ENCODE peak calls at places on chromosomes 11 and 22, in five cellular contexts. One of them, this sample, is unnamed. For H3K27me3, the result is how much of the 10 kb centered on the place peaks cover.

GRCh38 chr11:134014502-134014901 is 54.4 kb upstream of the JAM3 start:
- DNase-seq in heart right ventricle: peak
- DNase-seq in fibroblast of lung: peak
- DNase-seq in psoas muscle: no peak
- DNase-seq in endodermal cell: peak
- DNase-seq in this sample: no peak

GRCh38 chr11:65539401-65540289 is 14.8 kb downstream of the SCYL1 start:
- DNase-seq in endodermal cell: peak
- DNase-seq in heart right ventricle: no peak
- DNase-seq in psoas muscle: no peak
- DNase-seq in fibroblast of lung: no peak
- DNase-seq in this sample: no peak

GRCh38 chr22:49331223-49331815 is 496.4 kb downstream of the BRD1 start:
- DNase-seq in psoas muscle: peak
- DNase-seq in endodermal cell: peak
- DNase-seq in heart right ventricle: no peak
- DNase-seq in fibroblast of lung: no peak
- DNase-seq in this sample: peak

GRCh38 chr11:41413843-41414242 is 45.6 kb downstream of the LRRC4C start:
- DNase-seq in psoas muscle: no peak
- DNase-seq in heart right ventricle: no peak
- DNase-seq in endodermal cell: no peak
- DNase-seq in fibroblast of lung: no peak
- DNase-seq in this sample: no peak

GRCh38 chr11:23090659-23091058 is 230.4 kb upstream of the CCDC179 start:
- DNase-seq in psoas muscle: no peak
- DNase-seq in fibroblast of lung: no peak
- DNase-seq in heart right ventricle: no peak
- DNase-seq in endodermal cell: no peak
- DNase-seq in this sample: no peak

GRCh38 chr22:32810241-32811133 is 9.0 kb downstream of the TIMP3 start:
- DNase-seq in psoas muscle: no peak
- DNase-seq in endodermal cell: peak
- DNase-seq in heart right ventricle: no peak
- DNase-seq in fibroblast of lung: peak
- DNase-seq in this sample: no peak

GRCh38 chr22:41949297-41949965 is 2.5 kb upstream of the CENPM start:
- DNase-seq in endodermal cell: no peak
- DNase-seq in heart right ventricle: no peak
- DNase-seq in psoas muscle: no peak
- DNase-seq in fibroblast of lung: no peak
- DNase-seq in this sample: no peak

GRCh38 chr11:8803973-8804372 is 107.0 kb upstream of the AKIP1 start:
- DNase-seq in endodermal cell: peak
- DNase-seq in psoas muscle: no peak
- DNase-seq in heart right ventricle: no peak
- DNase-seq in fibroblast of lung: no peak
- DNase-seq in this sample: peak

GRCh38 chr11:66046901-66047300 is 2.1 kb downstream of the GAL3ST3 start:
- DNase-seq in fibroblast of lung: no peak
- DNase-seq in psoas muscle: no peak
- DNase-seq in endodermal cell: no peak
- DNase-seq in heart right ventricle: no peak
- DNase-seq in this sample: no peak

GRCh38 chr11:45264839-45265515 is 21.2 kb downstream of the SYT13 start:
- DNase-seq in fibroblast of lung: peak
- DNase-seq in heart right ventricle: no peak
- DNase-seq in endodermal cell: no peak
- DNase-seq in psoas muscle: no peak
- DNase-seq in this sample: no peak

GRCh38 chr11:69670158-69670845 is 4.9 kb downstream of the LTO1 start:
- DNase-seq in endodermal cell: peak
- DNase-seq in psoas muscle: peak
- DNase-seq in fibroblast of lung: peak
- DNase-seq in heart right ventricle: peak
- DNase-seq in this sample: peak

GRCh38 chr22:44325718-44326548 is 13.2 kb upstream of the SHISAL1 start:
- DNase-seq in fibroblast of lung: peak
- DNase-seq in psoas muscle: no peak
- DNase-seq in heart right ventricle: no peak
- DNase-seq in endodermal cell: no peak
- DNase-seq in this sample: no peak

GRCh38 chr11:74839971-74840370 is 91.3 kb downstream of the RNF169 start:
- DNase-seq in fibroblast of lung: peak
- DNase-seq in endodermal cell: no peak
- DNase-seq in psoas muscle: no peak
- DNase-seq in heart right ventricle: no peak
- DNase-seq in this sample: no peak

GRCh38 chr11:94924074-94925031 is 49.0 kb downstream of the CWC15 start:
- DNase-seq in endodermal cell: no peak
- DNase-seq in fibroblast of lung: no peak
- DNase-seq in heart right ventricle: no peak
- DNase-seq in psoas muscle: no peak
- DNase-seq in this sample: no peak

DNA sequence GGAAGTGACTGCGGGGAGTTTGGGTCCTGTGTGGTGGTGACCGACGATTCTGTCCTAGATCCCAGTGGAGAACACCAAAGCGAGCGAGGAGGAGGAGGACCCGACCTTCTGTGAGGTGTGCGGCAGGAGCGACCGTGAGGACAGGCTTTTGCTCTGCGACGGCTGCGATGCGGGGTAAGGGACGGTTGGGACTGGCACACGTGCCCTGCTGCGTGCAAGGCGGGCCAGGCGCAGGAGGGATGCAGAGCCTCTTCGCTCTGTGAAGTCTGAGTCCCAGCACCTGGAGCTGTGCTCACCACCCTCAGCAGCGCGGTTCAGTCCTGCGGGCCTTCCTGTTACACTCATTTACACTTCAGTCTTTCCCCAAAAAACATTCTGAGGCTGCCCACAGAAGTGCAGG is 16.2 kb downstream of the PHRF1 start:
- DNase-seq in heart right ventricle: no peak
- DNase-seq in fibroblast of lung: no peak
- DNase-seq in endodermal cell: no peak
- DNase-seq in psoas muscle: no peak
- DNase-seq in this sample: no peak
- H3K27me3 ChIP-seq in heart right ventricle: under half
- H3K27me3 ChIP-seq in fibroblast of lung: under half
- H3K27me3 ChIP-seq in endodermal cell: under half
- H3K27me3 ChIP-seq in psoas muscle: under half
- H3K27me3 ChIP-seq in this sample: under half

DNA sequence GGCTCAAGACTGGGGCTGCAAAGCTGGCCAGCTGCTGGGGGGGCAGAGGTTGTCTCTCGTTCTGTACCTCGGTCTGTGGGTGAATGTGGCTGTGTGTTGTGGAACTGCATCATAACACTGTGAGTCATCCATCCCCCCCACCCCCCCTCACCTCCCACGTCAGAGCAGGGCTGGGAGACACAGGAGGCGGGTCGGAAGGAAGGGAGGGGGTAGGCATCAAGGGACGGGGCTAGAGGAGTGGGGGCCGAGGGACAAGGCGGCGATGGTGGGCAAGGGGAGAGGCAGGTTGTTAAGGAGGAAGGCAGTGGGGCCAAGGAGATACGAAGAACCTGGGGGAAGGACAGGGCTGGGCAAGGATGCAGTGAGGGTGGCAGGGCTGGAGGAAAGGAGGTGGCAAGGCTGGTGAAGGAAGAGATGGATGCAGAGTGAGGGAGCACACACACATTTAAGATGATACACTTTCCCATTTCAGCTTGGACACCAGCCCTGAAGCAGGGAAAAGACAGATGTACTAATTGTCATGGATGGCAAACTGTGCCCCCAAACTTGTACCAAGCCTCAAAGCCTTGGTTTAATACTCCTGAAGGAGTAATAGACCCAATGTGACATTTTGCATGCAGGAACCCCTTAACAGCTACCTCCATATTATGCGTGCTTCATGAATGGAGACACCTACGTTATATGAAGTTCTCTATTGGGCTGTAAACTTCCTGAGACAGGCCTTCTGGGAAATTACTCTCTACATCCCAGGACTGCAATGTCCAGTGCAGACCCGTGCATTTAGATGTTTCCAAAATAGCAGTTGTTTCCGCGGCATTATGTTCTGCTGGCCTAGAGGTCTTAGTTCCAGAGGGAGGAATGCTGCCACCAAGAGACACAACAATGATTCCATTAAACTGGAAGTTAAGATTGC is at the start of gene YPEL4:
- DNase-seq in fibroblast of lung: peak
- DNase-seq in psoas muscle: peak
- DNase-seq in heart right ventricle: peak
- DNase-seq in endodermal cell: peak
- DNase-seq in this sample: no peak
- H3K27me3 ChIP-seq in fibroblast of lung: under half
- H3K27me3 ChIP-seq in psoas muscle: under half
- H3K27me3 ChIP-seq in heart right ventricle: half or more
- H3K27me3 ChIP-seq in endodermal cell: under half
- H3K27me3 ChIP-seq in this sample: under half

DNA sequence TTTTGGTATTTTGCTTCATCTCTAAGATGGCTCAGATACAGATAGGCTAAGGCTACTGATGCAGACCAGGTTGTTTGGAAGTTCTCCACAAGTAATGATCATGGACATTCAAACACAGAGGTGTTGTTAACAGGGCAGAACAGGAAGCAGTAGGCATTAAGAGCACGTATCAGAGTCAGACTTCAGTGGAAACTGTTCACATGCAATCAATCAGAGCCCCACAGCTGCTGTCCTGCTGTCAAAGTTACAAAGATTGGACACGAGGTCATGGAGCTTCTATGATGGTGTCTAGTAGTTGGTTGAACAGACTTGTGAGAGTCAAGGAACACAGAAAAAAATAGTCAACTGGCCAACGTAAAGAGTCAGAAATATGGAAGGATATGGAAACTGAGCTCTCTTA is 19.8 kb downstream of the OR10D3 start:
- DNase-seq in psoas muscle: no peak
- DNase-seq in fibroblast of lung: no peak
- DNase-seq in endodermal cell: no peak
- DNase-seq in heart right ventricle: no peak
- DNase-seq in this sample: no peak
- H3K27me3 ChIP-seq in psoas muscle: under half
- H3K27me3 ChIP-seq in fibroblast of lung: under half
- H3K27me3 ChIP-seq in endodermal cell: under half
- H3K27me3 ChIP-seq in heart right ventricle: under half
- H3K27me3 ChIP-seq in this sample: under half

GRCh38 chr11:1044160-1044559 is 7.6 kb upstream of the MUC6 start:
- DNase-seq in fibroblast of lung: no peak
- DNase-seq in heart right ventricle: no peak
- DNase-seq in psoas muscle: no peak
- DNase-seq in endodermal cell: no peak
- DNase-seq in this sample: no peak
- H3K27me3 ChIP-seq in fibroblast of lung: under half
- H3K27me3 ChIP-seq in heart right ventricle: under half
- H3K27me3 ChIP-seq in psoas muscle: under half
- H3K27me3 ChIP-seq in endodermal cell: under half
- H3K27me3 ChIP-seq in this sample: under half

DNA sequence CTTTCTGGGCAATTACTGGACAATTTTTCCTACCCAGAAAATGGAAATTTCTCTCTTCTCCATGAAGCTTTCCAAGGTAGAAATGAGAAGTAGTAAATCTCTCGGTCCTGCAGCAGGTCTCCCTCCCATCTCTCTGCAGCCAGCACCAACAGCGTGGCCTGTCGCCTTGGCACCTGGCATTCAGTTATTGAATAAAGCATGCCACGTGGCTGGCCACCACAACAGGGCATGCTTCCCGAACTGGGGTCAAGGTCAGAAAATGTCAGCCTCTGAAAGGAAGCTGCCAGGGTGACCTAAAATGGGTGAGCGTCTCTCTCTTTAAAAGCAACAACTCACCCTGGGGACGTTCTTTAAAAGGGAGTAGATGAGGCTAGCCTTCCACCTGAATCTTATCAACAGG is 14.0 kb downstream of the CACNG2 start:
- DNase-seq in psoas muscle: no peak
- DNase-seq in heart right ventricle: no peak
- DNase-seq in fibroblast of lung: no peak
- DNase-seq in endodermal cell: no peak
- DNase-seq in this sample: no peak
- H3K27me3 ChIP-seq in psoas muscle: half or more
- H3K27me3 ChIP-seq in heart right ventricle: half or more
- H3K27me3 ChIP-seq in fibroblast of lung: under half
- H3K27me3 ChIP-seq in endodermal cell: under half
- H3K27me3 ChIP-seq in this sample: half or more

GRCh38 chr22:29723766-29724165 is 4.0 kb downstream of the CABP7 start:
- DNase-seq in endodermal cell: no peak
- DNase-seq in fibroblast of lung: no peak
- DNase-seq in heart right ventricle: no peak
- DNase-seq in psoas muscle: no peak
- DNase-seq in this sample: no peak

GRCh38 chr22:29720824-29721323 is 1.1 kb downstream of the CABP7 start:
- DNase-seq in endodermal cell: no peak
- DNase-seq in fibroblast of lung: no peak
- DNase-seq in psoas muscle: no peak
- DNase-seq in heart right ventricle: no peak
- DNase-seq in this sample: no peak

GRCh38 chr22:29722587-29722986 is 2.8 kb downstream of the CABP7 start:
- DNase-seq in psoas muscle: no peak
- DNase-seq in endodermal cell: peak
- DNase-seq in heart right ventricle: no peak
- DNase-seq in fibroblast of lung: peak
- DNase-seq in this sample: peak

GRCh38 chr22:29719894-29720645 is at the start of gene CABP7:
- DNase-seq in endodermal cell: no peak
- DNase-seq in fibroblast of lung: no peak
- DNase-seq in psoas muscle: no peak
- DNase-seq in heart right ventricle: no peak
- DNase-seq in this sample: no peak

GRCh38 chr22:29722151-29722550 is 2.3 kb downstream of the CABP7 start:
- DNase-seq in endodermal cell: no peak
- DNase-seq in psoas muscle: no peak
- DNase-seq in heart right ventricle: no peak
- DNase-seq in fibroblast of lung: peak
- DNase-seq in this sample: no peak
- H3K27me3 ChIP-seq in endodermal cell: half or more
- H3K27me3 ChIP-seq in psoas muscle: under half
- H3K27me3 ChIP-seq in heart right ventricle: half or more
- H3K27me3 ChIP-seq in fibroblast of lung: under half
- H3K27me3 ChIP-seq in this sample: under half

GRCh38 chr11:76671626-76672309 is 1.2 kb upstream of the LRRC32 start:
- DNase-seq in heart right ventricle: no peak
- DNase-seq in psoas muscle: peak
- DNase-seq in endodermal cell: no peak
- DNase-seq in fibroblast of lung: no peak
- DNase-seq in this sample: peak
- H3K27me3 ChIP-seq in heart right ventricle: under half
- H3K27me3 ChIP-seq in psoas muscle: under half
- H3K27me3 ChIP-seq in endodermal cell: under half
- H3K27me3 ChIP-seq in fibroblast of lung: under half
- H3K27me3 ChIP-seq in this sample: under half

GRCh38 chr11:13277719-13278619 is at the start of gene BMAL1:
- DNase-seq in endodermal cell: peak
- DNase-seq in fibroblast of lung: peak
- DNase-seq in heart right ventricle: peak
- DNase-seq in psoas muscle: peak
- DNase-seq in this sample: peak
- H3K27me3 ChIP-seq in endodermal cell: half or more
- H3K27me3 ChIP-seq in fibroblast of lung: under half
- H3K27me3 ChIP-seq in heart right ventricle: under half
- H3K27me3 ChIP-seq in psoas muscle: under half
- H3K27me3 ChIP-seq in this sample: under half